ENCODE peak calls at places on chromosomes 13 and 19, in five cellular contexts. One of them, this sample, is unnamed. For H3K4me1, the result is how much of the 10 kb centered on the place peaks cover.

GRCh38 chr19:5093953-5094718 is 125.2 kb downstream of the KDM4B start:
- DNase-seq in right lobe of liver: no peak
- DNase-seq in adrenal gland: no peak
- DNase-seq in A549: no peak
- DNase-seq in body of pancreas: no peak
- DNase-seq in this sample: no peak

GRCh38 chr13:21047591-21048282 is 13.6 kb downstream of the LATS2 start:
- DNase-seq in right lobe of liver: no peak
- DNase-seq in adrenal gland: peak
- DNase-seq in A549: no peak
- DNase-seq in body of pancreas: no peak
- DNase-seq in this sample: no peak

GRCh38 chr19:55341191-55342043 is 1.7 kb downstream of the KMT5C start:
- DNase-seq in right lobe of liver: no peak
- DNase-seq in adrenal gland: peak
- DNase-seq in A549: peak
- DNase-seq in body of pancreas: peak
- DNase-seq in this sample: peak

GRCh38 chr13:50323440-50324070 is 308.3 kb downstream of the KCNRG start:
- DNase-seq in right lobe of liver: no peak
- DNase-seq in adrenal gland: no peak
- DNase-seq in A549: no peak
- DNase-seq in body of pancreas: no peak
- DNase-seq in this sample: no peak

GRCh38 chr19:44202470-44202869 is 9.9 kb upstream of the ZNF227 start:
- DNase-seq in right lobe of liver: no peak
- DNase-seq in adrenal gland: no peak
- DNase-seq in A549: no peak
- DNase-seq in body of pancreas: no peak
- DNase-seq in this sample: no peak

GRCh38 chr19:30266687-30267086 is 105.5 kb upstream of the ZNF536 start:
- DNase-seq in right lobe of liver: no peak
- DNase-seq in adrenal gland: no peak
- DNase-seq in A549: no peak
- DNase-seq in body of pancreas: no peak
- DNase-seq in this sample: no peak

GRCh38 chr13:78827471-78827870 is 168.5 kb upstream of the OBI1 start:
- DNase-seq in right lobe of liver: no peak
- DNase-seq in adrenal gland: no peak
- DNase-seq in A549: peak
- DNase-seq in body of pancreas: no peak
- DNase-seq in this sample: no peak

GRCh38 chr13:25574437-25575426 is 203.0 kb downstream of the ATP8A2 start:
- DNase-seq in right lobe of liver: peak
- DNase-seq in adrenal gland: peak
- DNase-seq in A549: peak
- DNase-seq in body of pancreas: peak
- DNase-seq in this sample: peak

GRCh38 chr19:2042485-2043268 is 8.4 kb downstream of the MKNK2 start:
- DNase-seq in right lobe of liver: peak
- DNase-seq in adrenal gland: peak
- DNase-seq in A549: no peak
- DNase-seq in body of pancreas: peak
- DNase-seq in this sample: no peak

GRCh38 chr19:43667524-43668405 is 2.2 kb downstream of the PLAUR start:
- DNase-seq in right lobe of liver: no peak
- DNase-seq in adrenal gland: peak
- DNase-seq in A549: no peak
- DNase-seq in body of pancreas: peak
- DNase-seq in this sample: no peak

GRCh38 chr19:38386300-38386967 is 1.4 kb downstream of the GGN start:
- DNase-seq in right lobe of liver: no peak
- DNase-seq in adrenal gland: no peak
- DNase-seq in A549: no peak
- DNase-seq in body of pancreas: no peak
- DNase-seq in this sample: no peak

GRCh38 chr19:18943465-18943864 is 2.4 kb upstream of the HOMER3 start:
- DNase-seq in right lobe of liver: no peak
- DNase-seq in adrenal gland: no peak
- DNase-seq in A549: no peak
- DNase-seq in body of pancreas: no peak
- DNase-seq in this sample: no peak

GRCh38 chr13:89923052-89923451 is 1424.4 kb upstream of the MIR17HG start:
- DNase-seq in right lobe of liver: no peak
- DNase-seq in adrenal gland: no peak
- DNase-seq in A549: no peak
- DNase-seq in body of pancreas: no peak
- DNase-seq in this sample: no peak

GRCh38 chr13:66665991-66666390 is 564.1 kb downstream of the PCDH9 start:
- DNase-seq in right lobe of liver: no peak
- DNase-seq in adrenal gland: peak
- DNase-seq in A549: peak
- DNase-seq in body of pancreas: no peak
- DNase-seq in this sample: peak

GRCh38 chr19:47086280-47086679 is 27.3 kb downstream of the ZC3H4 start:
- DNase-seq in right lobe of liver: no peak
- DNase-seq in adrenal gland: no peak
- DNase-seq in A549: no peak
- DNase-seq in body of pancreas: no peak
- DNase-seq in this sample: no peak

GRCh38 chr19:7679017-7679720 is 1.5 kb upstream of the TRAPPC5 start:
- DNase-seq in right lobe of liver: no peak
- DNase-seq in adrenal gland: no peak
- DNase-seq in A549: peak
- DNase-seq in body of pancreas: no peak
- DNase-seq in this sample: peak

GRCh38 chr13:103805771-103806170 is 739.6 kb upstream of the SLC10A2 start:
- DNase-seq in right lobe of liver: no peak
- DNase-seq in adrenal gland: no peak
- DNase-seq in A549: no peak
- DNase-seq in body of pancreas: no peak
- DNase-seq in this sample: no peak

GRCh38 chr19:14381689-14382474 is 638 bp downstream of the ADGRE5 start:
- DNase-seq in right lobe of liver: no peak
- DNase-seq in adrenal gland: no peak
- DNase-seq in A549: peak
- DNase-seq in body of pancreas: peak
- DNase-seq in this sample: no peak

GRCh38 chr19:1132625-1133383 is 29.0 kb downstream of the GPX4 start:
- DNase-seq in right lobe of liver: no peak
- DNase-seq in adrenal gland: no peak
- DNase-seq in A549: no peak
- DNase-seq in body of pancreas: no peak
- DNase-seq in this sample: no peak

GRCh38 chr19:41882568-41883462 is at the start of gene ARHGEF1:
- DNase-seq in right lobe of liver: peak
- DNase-seq in adrenal gland: no peak
- DNase-seq in A549: no peak
- DNase-seq in body of pancreas: peak
- DNase-seq in this sample: no peak

GRCh38 chr19:16814526-16815100 is 14.6 kb upstream of the SIN3B start:
- DNase-seq in right lobe of liver: no peak
- DNase-seq in adrenal gland: no peak
- DNase-seq in A549: no peak
- DNase-seq in body of pancreas: no peak
- DNase-seq in this sample: no peak

GRCh38 chr19:12785431-12786011 is 5.8 kb upstream of the JUNB start:
- DNase-seq in right lobe of liver: no peak
- DNase-seq in adrenal gland: no peak
- DNase-seq in A549: no peak
- DNase-seq in body of pancreas: no peak
- DNase-seq in this sample: no peak

GRCh38 chr19:17625980-17626379 is 62.2 kb downstream of the UNC13A start:
- DNase-seq in right lobe of liver: no peak
- DNase-seq in adrenal gland: no peak
- DNase-seq in A549: no peak
- DNase-seq in body of pancreas: no peak
- DNase-seq in this sample: no peak

GRCh38 chr13:37878921-37879320 is 9.3 kb upstream of the TRPC4 start:
- DNase-seq in right lobe of liver: no peak
- DNase-seq in adrenal gland: no peak
- DNase-seq in A549: no peak
- DNase-seq in body of pancreas: no peak
- DNase-seq in this sample: no peak

GRCh38 chr13:100096526-100096925 is 7.6 kb downstream of the PCCA start:
- DNase-seq in right lobe of liver: no peak
- DNase-seq in adrenal gland: no peak
- DNase-seq in A549: no peak
- DNase-seq in body of pancreas: no peak
- DNase-seq in this sample: no peak

GRCh38 chr19:18397242-18398202 is at the start of gene LRRC25:
- DNase-seq in right lobe of liver: peak
- DNase-seq in adrenal gland: peak
- DNase-seq in A549: no peak
- DNase-seq in body of pancreas: no peak
- DNase-seq in this sample: no peak

GRCh38 chr13:107339209-107339608 is 771.3 kb upstream of the ARGLU1 start:
- DNase-seq in right lobe of liver: no peak
- DNase-seq in adrenal gland: no peak
- DNase-seq in A549: no peak
- DNase-seq in body of pancreas: no peak
- DNase-seq in this sample: no peak

GRCh38 chr19:17681505-17682125 is 6.5 kb downstream of the UNC13A start:
- DNase-seq in right lobe of liver: no peak
- DNase-seq in adrenal gland: no peak
- DNase-seq in A549: no peak
- DNase-seq in body of pancreas: no peak
- DNase-seq in this sample: no peak

GRCh38 chr19:36973021-36973843 is 57.1 kb downstream of the ZNF568 start:
- DNase-seq in right lobe of liver: peak
- DNase-seq in adrenal gland: peak
- DNase-seq in A549: no peak
- DNase-seq in body of pancreas: peak
- DNase-seq in this sample: peak

GRCh38 chr19:43847884-43848283 is 20.8 kb downstream of the ZNF283 start:
- DNase-seq in right lobe of liver: no peak
- DNase-seq in adrenal gland: no peak
- DNase-seq in A549: no peak
- DNase-seq in body of pancreas: no peak
- DNase-seq in this sample: no peak

GRCh38 chr19:31408460-31409124 is 59.4 kb upstream of the TSHZ3 start:
- DNase-seq in right lobe of liver: no peak
- DNase-seq in adrenal gland: no peak
- DNase-seq in A549: peak
- DNase-seq in body of pancreas: no peak
- DNase-seq in this sample: no peak

GRCh38 chr19:40433391-40434216 is 7.8 kb upstream of the SERTAD1 start:
- DNase-seq in right lobe of liver: peak
- DNase-seq in adrenal gland: peak
- DNase-seq in A549: peak
- DNase-seq in body of pancreas: peak
- DNase-seq in this sample: peak
- TF ChIP-seq POLR2A in right lobe of liver: peak
- TF ChIP-seq POLR2A in adrenal gland: peak
- TF ChIP-seq POLR2A in A549: peak
- TF ChIP-seq POLR2A in body of pancreas: peak
- TF ChIP-seq POLR2A in this sample: peak

GRCh38 chr19:45779231-45780145 is 2.8 kb downstream of the DMPK start:
- DNase-seq in right lobe of liver: peak
- DNase-seq in adrenal gland: peak
- DNase-seq in A549: peak
- DNase-seq in body of pancreas: peak
- DNase-seq in this sample: peak

GRCh38 chr19:45781282-45782161 is 768 bp downstream of the DMPK start:
- DNase-seq in right lobe of liver: no peak
- DNase-seq in adrenal gland: peak
- DNase-seq in A549: peak
- DNase-seq in body of pancreas: peak
- DNase-seq in this sample: peak

GRCh38 chr19:45782162-45782623 is at the start of gene DMPK:
- DNase-seq in right lobe of liver: no peak
- DNase-seq in adrenal gland: peak
- DNase-seq in A549: no peak
- DNase-seq in body of pancreas: peak
- DNase-seq in this sample: no peak

GRCh38 chr19:45780146-45780447 is 2.2 kb downstream of the DMPK start:
- DNase-seq in right lobe of liver: no peak
- DNase-seq in adrenal gland: peak
- DNase-seq in A549: no peak
- DNase-seq in body of pancreas: peak
- DNase-seq in this sample: no peak

GRCh38 chr19:45780448-45781281 is 1.6 kb downstream of the DMPK start:
- DNase-seq in right lobe of liver: no peak
- DNase-seq in adrenal gland: peak
- DNase-seq in A549: no peak
- DNase-seq in body of pancreas: peak
- DNase-seq in this sample: no peak
- H3K4me1 ChIP-seq in right lobe of liver: under half
- H3K4me1 ChIP-seq in adrenal gland: under half
- H3K4me1 ChIP-seq in A549: half or more
- H3K4me1 ChIP-seq in body of pancreas: half or more
- H3K4me1 ChIP-seq in this sample: under half

GRCh38 chr19:52532480-52532879 is 5.0 kb downstream of the ZNF808 start:
- DNase-seq in right lobe of liver: no peak
- DNase-seq in adrenal gland: no peak
- DNase-seq in A549: no peak
- DNase-seq in body of pancreas: no peak
- DNase-seq in this sample: no peak

GRCh38 chr19:52541608-52542007 is 14.1 kb downstream of the ZNF808 start:
- DNase-seq in right lobe of liver: no peak
- DNase-seq in adrenal gland: no peak
- DNase-seq in A549: no peak
- DNase-seq in body of pancreas: no peak
- DNase-seq in this sample: no peak

GRCh38 chr19:52533901-52534300 is 6.4 kb downstream of the ZNF808 start:
- DNase-seq in right lobe of liver: no peak
- DNase-seq in adrenal gland: no peak
- DNase-seq in A549: no peak
- DNase-seq in body of pancreas: no peak
- DNase-seq in this sample: no peak

GRCh38 chr19:52535831-52536800 is 8.6 kb downstream of the ZNF808 start:
- DNase-seq in right lobe of liver: peak
- DNase-seq in adrenal gland: peak
- DNase-seq in A549: no peak
- DNase-seq in body of pancreas: peak
- DNase-seq in this sample: peak
- TF ChIP-seq POLR2A in right lobe of liver: no peak
- TF ChIP-seq POLR2A in adrenal gland: no peak
- TF ChIP-seq POLR2A in A549: no peak
- TF ChIP-seq POLR2A in body of pancreas: peak
- TF ChIP-seq POLR2A in this sample: peak

GRCh38 chr19:10422846-10423245 is 2.5 kb downstream of the PDE4A start:
- DNase-seq in right lobe of liver: no peak
- DNase-seq in adrenal gland: no peak
- DNase-seq in A549: no peak
- DNase-seq in body of pancreas: no peak
- DNase-seq in this sample: no peak
- H3K4me1 ChIP-seq in right lobe of liver: under half
- H3K4me1 ChIP-seq in adrenal gland: under half
- H3K4me1 ChIP-seq in A549: under half
- H3K4me1 ChIP-seq in body of pancreas: under half
- H3K4me1 ChIP-seq in this sample: under half